ENCODE peak calls at places on chromosomes 12 and 14, in six cellular contexts. C, K, R, T, V and A are unnamed samples.

GRCh38 chr12:11885261-11886038 is 185.3 kb upstream of the BCL2L14 start:
- DNase-seq in K (peak), C (peak), R (peak), V (peak), T (no peak), A (peak)

GRCh38 chr14:24231263-24232120 is 675 bp downstream of the NEDD8 start:
- DNase-seq in R (no peak), C (no peak), T (peak), K (peak), V (no peak), A (no peak)

GRCh38 chr12:94326727-94327126 is 132.9 kb downstream of the CEP83 start:
- DNase-seq in K (peak), V (peak), R (peak), C (peak), T (no peak), A (peak)

GRCh38 chr12:19166387-19166786 is 36.9 kb downstream of the PLEKHA5 start:
- DNase-seq in K (no peak), V (no peak), R (no peak), C (no peak), T (no peak), A (no peak)

GRCh38 chr12:125280482-125281377 is 215.5 kb downstream of the AACS start:
- DNase-seq in V (no peak), K (no peak), C (no peak), T (no peak), R (no peak), A (no peak)

GRCh38 chr12:89373772-89374572 is 21.7 kb upstream of the DUSP6 start:
- DNase-seq in T (no peak), R (peak), K (peak), C (peak), V (peak), A (peak)

GRCh38 chr12:54357802-54358619 is 6.3 kb downstream of the GPR84 start:
- DNase-seq in R (peak), C (peak), T (no peak), V (no peak), K (peak), A (no peak)

GRCh38 chr14:101820283-101820798 is 58.8 kb downstream of the PPP2R5C start:
- DNase-seq in R (no peak), T (no peak), K (no peak), C (no peak), V (no peak), A (no peak)

GRCh38 chr14:55645845-55646832 is 66.1 kb downstream of the KTN1 start:
- DNase-seq in T (no peak), V (no peak), R (no peak), C (no peak), K (no peak), A (no peak)

GRCh38 chr14:45134051-45134958 is at the start of gene FKBP3:
- DNase-seq in V (peak), T (peak), R (peak), C (peak), K (peak), A (peak)
- TF ChIP-seq CTCF in V (peak), T (no peak), R (peak), C (no peak), K (peak), A (peak)

GRCh38 chr12:122081108-122081696 is 2.6 kb downstream of the MLXIP start:
- DNase-seq in R (peak), T (peak), C (peak), K (peak), V (no peak), A (peak)
- H3K4me3 ChIP-seq in R (peak), T (peak), C (peak), K (peak), V (peak), A (peak)

DNA sequence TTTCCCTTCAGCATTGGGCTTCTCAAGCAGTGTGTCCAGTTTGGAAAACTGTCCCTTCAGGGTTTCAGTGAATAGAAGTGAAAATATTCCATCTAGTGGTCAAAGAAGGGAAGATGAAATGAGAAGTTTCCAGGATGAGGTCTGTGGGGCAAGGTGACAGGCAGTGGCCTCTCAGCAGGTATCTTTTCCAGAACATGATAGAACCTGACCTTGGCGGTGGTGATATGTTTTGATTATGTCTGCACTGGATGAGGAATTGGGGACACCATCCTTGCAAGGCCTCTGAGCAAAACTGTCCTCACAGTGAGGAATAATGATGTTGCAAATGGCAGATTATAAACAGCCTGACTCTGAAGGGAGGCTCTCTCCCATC is 4.7 kb downstream of the GPX2 start:
- DNase-seq in V (peak), C (peak), K (no peak), R (peak), T (no peak), A (peak)
- TF ChIP-seq CTCF in V (peak), C (peak), K (no peak), R (peak), T (peak), A (peak)

GRCh38 chr14:26597136-26598080 is at the start of gene NOVA1:
- DNase-seq in C (peak), V (no peak), T (peak), R (peak), K (no peak), A (peak)

GRCh38 chr14:26594148-26594547 is 3.7 kb downstream of the NOVA1 start:
- DNase-seq in K (no peak), R (no peak), C (no peak), T (no peak), V (no peak), A (no peak)

GRCh38 chr14:26594756-26595545 is 2.9 kb downstream of the NOVA1 start:
- DNase-seq in C (no peak), T (no peak), V (no peak), K (no peak), R (no peak), A (no peak)

GRCh38 chr14:26596722-26597030 is 1.2 kb downstream of the NOVA1 start:
- DNase-seq in C (peak), V (peak), T (peak), K (no peak), R (no peak), A (peak)

GRCh38 chr14:26595922-26596721 is 1.7 kb downstream of the NOVA1 start:
- DNase-seq in K (no peak), V (no peak), R (no peak), C (peak), T (no peak), A (peak)
- H3K4me3 ChIP-seq in K (no peak), V (peak), R (peak), C (peak), T (peak), A (peak)

DNA sequence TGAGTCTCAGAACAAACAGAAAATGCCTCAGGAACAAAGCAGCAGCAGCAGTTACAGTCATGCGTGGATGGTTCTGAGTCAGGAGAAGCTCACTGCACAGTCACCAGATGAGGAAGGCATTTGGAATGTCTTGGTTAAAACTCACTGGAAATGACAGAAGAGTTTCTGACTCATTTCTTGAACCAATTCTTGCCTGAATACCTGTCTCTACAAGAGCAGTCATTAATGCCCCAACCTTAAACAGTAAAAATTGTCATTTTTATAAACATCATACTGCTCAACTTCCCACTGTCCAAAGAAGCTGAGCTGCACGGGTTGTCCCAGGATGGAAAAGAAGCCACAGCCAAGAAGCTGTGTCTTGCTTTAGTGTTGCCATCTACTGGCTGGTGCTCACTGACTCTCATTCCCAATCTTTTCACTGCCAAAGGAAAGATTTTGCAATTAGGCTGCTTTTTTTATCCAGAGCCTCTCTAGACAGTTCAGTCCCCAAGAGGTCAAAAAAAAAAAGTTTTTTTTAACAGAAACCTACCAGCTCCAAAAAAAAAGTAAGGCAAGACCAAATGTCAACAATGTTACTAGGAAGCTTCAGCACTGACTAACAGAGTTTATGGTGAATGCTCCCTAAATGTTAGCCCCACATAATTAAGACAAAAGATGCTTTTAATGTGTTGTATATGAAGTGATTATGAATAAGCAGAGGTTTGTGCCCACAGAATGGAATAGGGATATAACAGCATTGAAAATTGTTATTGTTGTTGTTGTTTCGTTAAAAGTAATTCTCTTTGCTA is 40.4 kb downstream of the KICS2 start:
- DNase-seq in T (peak), C (peak), V (peak), R (peak), K (peak), A (peak)
- TF ChIP-seq CTCF in T (peak), C (peak), V (peak), R (peak), K (peak), A (peak)

GRCh38 chr12:110080410-110080809 is 32.1 kb upstream of the C12orf76 start:
- DNase-seq in R (no peak), T (no peak), C (no peak), K (no peak), V (no peak), A (no peak)

GRCh38 chr12:110077769-110078168 is 29.4 kb upstream of the C12orf76 start:
- DNase-seq in T (no peak), V (no peak), R (peak), C (no peak), K (no peak), A (no peak)

GRCh38 chr12:110084314-110085015 is 36.1 kb upstream of the C12orf76 start:
- DNase-seq in V (no peak), C (no peak), R (no peak), K (no peak), T (no peak), A (peak)

GRCh38 chr12:110075880-110076279 is 27.6 kb upstream of the C12orf76 start:
- DNase-seq in C (no peak), T (no peak), V (no peak), R (no peak), K (no peak), A (no peak)

DNA sequence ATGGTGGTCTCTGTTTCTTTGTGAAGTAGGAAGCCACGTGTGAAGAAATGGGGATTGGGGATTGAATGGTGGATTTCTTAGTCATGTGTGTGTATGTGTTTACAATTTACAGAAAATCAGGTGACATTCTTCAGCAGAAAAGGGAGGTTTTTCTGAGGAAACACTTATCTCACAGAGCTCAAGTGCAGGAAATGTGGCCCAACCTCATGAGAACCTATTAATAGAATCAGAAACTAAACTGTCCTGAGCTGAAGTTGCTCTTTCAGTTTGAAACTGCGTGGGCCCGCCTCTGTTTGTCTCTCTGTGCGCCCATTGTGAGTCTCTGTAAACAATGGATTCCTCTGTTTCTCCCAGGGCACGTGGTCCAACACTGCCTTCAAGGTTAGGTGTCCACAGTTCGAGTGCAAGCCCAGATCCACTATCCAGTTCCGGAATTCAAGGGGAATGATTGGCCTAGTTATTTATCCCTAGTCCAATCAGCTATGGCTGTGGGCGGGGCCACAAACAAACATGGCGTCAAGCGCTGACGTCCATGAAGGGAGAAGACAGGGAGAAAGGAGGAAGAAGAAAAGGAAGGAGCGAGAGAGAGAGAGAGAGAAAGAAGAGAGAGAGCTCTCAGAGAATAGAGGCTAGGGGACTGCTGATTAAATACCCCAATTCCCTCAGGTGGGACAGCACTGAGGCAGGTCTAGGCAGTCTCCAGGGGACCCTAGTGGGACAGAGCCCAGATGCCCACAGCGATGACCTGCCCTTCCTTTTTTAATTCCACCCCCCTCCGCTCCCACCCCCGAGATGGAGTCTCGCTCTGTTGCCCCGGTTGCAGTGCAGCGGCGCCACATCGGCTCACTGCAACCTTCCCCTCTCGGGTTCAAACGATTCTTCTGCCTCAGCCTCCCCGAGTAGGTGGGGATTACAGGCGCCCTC is 31.4 kb upstream of the C12orf76 start:
- DNase-seq in C (peak), K (no peak), T (no peak), V (peak), R (peak), A (peak)
- H3K4me3 ChIP-seq in C (no peak), K (no peak), T (peak), V (no peak), R (no peak), A (no peak)

GRCh38 chr12:48973084-48973483 is 1.5 kb upstream of the WNT10B start:
- DNase-seq in K (no peak), V (no peak), T (no peak), C (no peak), R (no peak), A (no peak)

GRCh38 chr12:48973531-48973930 is 2.0 kb upstream of the WNT10B start:
- DNase-seq in K (no peak), V (no peak), T (no peak), C (peak), R (no peak), A (no peak)

GRCh38 chr12:48973992-48974673 is 2.6 kb upstream of the WNT10B start:
- DNase-seq in K (no peak), C (peak), R (peak), T (no peak), V (peak), A (peak)

GRCh38 chr12:48970702-48971334 is 717 bp downstream of the WNT10B start:
- DNase-seq in C (no peak), V (no peak), K (no peak), R (no peak), T (no peak), A (no peak)

GRCh38 chr12:48972213-48973021 is 882 bp upstream of the WNT10B start:
- DNase-seq in C (no peak), R (no peak), K (no peak), T (no peak), V (peak), A (no peak)
- TF ChIP-seq CTCF in C (no peak), R (no peak), K (no peak), T (no peak), V (peak), A (no peak)